ENCODE peak calls at places on chromosomes 1 and 21, in seven cellular contexts. One of them, this sample, is unnamed.

GRCh38 chr1:245458761-245459174 is 304.0 kb downstream of the KIF26B start:
- DNase-seq in Panc1: no peak
- DNase-seq in naive thymus-derived CD4-positive, alpha-beta T cell: no peak
- DNase-seq in IMR-90: peak; percentile 16
- DNase-seq in pancreas: no peak
- DNase-seq in SJSA1: no peak
- DNase-seq in CD4-positive, CD25-positive, alpha-beta regulatory T cell: no peak
- DNase-seq in this sample: no peak

GRCh38 chr1:213606252-213606820 is 381.4 kb upstream of the PROX1 start:
- DNase-seq in Panc1: no peak
- DNase-seq in CD4-positive, CD25-positive, alpha-beta regulatory T cell: no peak
- DNase-seq in SJSA1: no peak
- DNase-seq in IMR-90: no peak
- DNase-seq in naive thymus-derived CD4-positive, alpha-beta T cell: no peak
- DNase-seq in pancreas: no peak
- DNase-seq in this sample: no peak

GRCh38 chr1:52551476-52552235 is 1.2 kb downstream of the TUT4 start:
- DNase-seq in pancreas: no peak
- DNase-seq in IMR-90: peak; percentile 76
- DNase-seq in naive thymus-derived CD4-positive, alpha-beta T cell: peak; percentile 35
- DNase-seq in CD4-positive, CD25-positive, alpha-beta regulatory T cell: peak; percentile 8
- DNase-seq in Panc1: no peak
- DNase-seq in SJSA1: no peak
- DNase-seq in this sample: no peak

GRCh38 chr1:193104906-193105820 is at the start of gene GLRX2:
- DNase-seq in IMR-90: peak; percentile 85
- DNase-seq in CD4-positive, CD25-positive, alpha-beta regulatory T cell: peak; percentile 51
- DNase-seq in Panc1: peak; percentile 30
- DNase-seq in pancreas: peak; percentile 85
- DNase-seq in naive thymus-derived CD4-positive, alpha-beta T cell: peak; percentile 33
- DNase-seq in SJSA1: peak; percentile 87
- DNase-seq in this sample: peak; percentile 52

GRCh38 chr1:9391620-9392019 is 98.9 kb downstream of the SPSB1 start:
- DNase-seq in naive thymus-derived CD4-positive, alpha-beta T cell: no peak
- DNase-seq in pancreas: no peak
- DNase-seq in IMR-90: no peak
- DNase-seq in Panc1: no peak
- DNase-seq in SJSA1: no peak
- DNase-seq in CD4-positive, CD25-positive, alpha-beta regulatory T cell: no peak
- DNase-seq in this sample: no peak

GRCh38 chr1:10071640-10072039 is 38.9 kb downstream of the UBE4B start:
- DNase-seq in CD4-positive, CD25-positive, alpha-beta regulatory T cell: no peak
- DNase-seq in SJSA1: no peak
- DNase-seq in IMR-90: no peak
- DNase-seq in pancreas: no peak
- DNase-seq in Panc1: no peak
- DNase-seq in naive thymus-derived CD4-positive, alpha-beta T cell: no peak
- DNase-seq in this sample: no peak

GRCh38 chr1:169995993-169996392 is 78.5 kb downstream of the KIFAP3 start:
- DNase-seq in naive thymus-derived CD4-positive, alpha-beta T cell: no peak
- DNase-seq in CD4-positive, CD25-positive, alpha-beta regulatory T cell: no peak
- DNase-seq in pancreas: no peak
- DNase-seq in IMR-90: no peak
- DNase-seq in SJSA1: no peak
- DNase-seq in Panc1: no peak
- DNase-seq in this sample: no peak

GRCh38 chr1:114113801-114114750 is 39.6 kb downstream of the SYT6 start:
- DNase-seq in SJSA1: no peak
- DNase-seq in pancreas: peak; percentile 26
- DNase-seq in Panc1: no peak
- DNase-seq in IMR-90: peak; percentile 6
- DNase-seq in CD4-positive, CD25-positive, alpha-beta regulatory T cell: no peak
- DNase-seq in naive thymus-derived CD4-positive, alpha-beta T cell: no peak
- DNase-seq in this sample: no peak

GRCh38 chr1:47187226-47187925 is 2.5 kb downstream of the PDZK1IP1 start:
- DNase-seq in IMR-90: no peak
- DNase-seq in naive thymus-derived CD4-positive, alpha-beta T cell: no peak
- DNase-seq in SJSA1: peak; percentile 33
- DNase-seq in CD4-positive, CD25-positive, alpha-beta regulatory T cell: no peak
- DNase-seq in pancreas: no peak
- DNase-seq in Panc1: no peak
- DNase-seq in this sample: no peak

DNA sequence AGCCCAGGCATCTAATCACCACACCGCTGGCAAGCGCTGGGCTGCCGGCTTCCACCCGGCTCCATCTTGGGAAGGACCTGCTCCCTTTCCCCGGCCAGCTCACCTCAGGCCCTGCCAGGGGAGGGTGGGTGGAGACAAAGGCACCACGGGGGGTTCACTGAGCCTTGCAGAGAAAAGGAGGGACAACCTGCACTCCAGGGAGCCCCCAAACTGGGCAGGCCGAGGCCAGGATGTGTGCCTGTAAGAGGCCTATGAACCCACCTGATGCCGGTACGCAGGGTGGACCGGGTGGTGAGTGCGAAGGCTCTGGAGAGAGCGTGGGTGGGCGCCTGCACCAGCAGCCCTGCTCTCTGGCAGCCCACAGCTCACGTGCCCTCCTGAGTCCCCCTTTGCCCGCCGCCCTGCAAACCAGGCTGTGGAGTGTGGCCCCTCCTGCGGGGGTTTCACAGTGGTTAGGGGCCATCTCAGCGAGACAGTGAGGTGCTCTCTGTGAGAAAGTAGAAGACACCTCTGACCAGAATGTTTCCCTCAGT is 22.2 kb downstream of the RHBG start:
- DNase-seq in IMR-90: no peak
- DNase-seq in Panc1: no peak
- DNase-seq in CD4-positive, CD25-positive, alpha-beta regulatory T cell: no peak
- DNase-seq in pancreas: no peak
- DNase-seq in naive thymus-derived CD4-positive, alpha-beta T cell: no peak
- DNase-seq in SJSA1: no peak
- DNase-seq in this sample: no peak
- H3K27me3 ChIP-seq in IMR-90: peaks cover 87% of the 10 kb centered on the region
- H3K27me3 ChIP-seq in Panc1: no peaks in the 10 kb centered on the region
- H3K27me3 ChIP-seq in CD4-positive, CD25-positive, alpha-beta regulatory T cell: peaks cover 3% of the 10 kb centered on the region
- H3K27me3 ChIP-seq in pancreas: no peaks in the 10 kb centered on the region
- H3K27me3 ChIP-seq in naive thymus-derived CD4-positive, alpha-beta T cell: no peaks in the 10 kb centered on the region
- H3K27me3 ChIP-seq in SJSA1: peaks cover 35% of the 10 kb centered on the region
- H3K27me3 ChIP-seq in this sample: peaks cover 69% of the 10 kb centered on the region

GRCh38 chr1:76961181-76961580 is 93.9 kb downstream of the ST6GALNAC5 start:
- DNase-seq in Panc1: no peak
- DNase-seq in SJSA1: no peak
- DNase-seq in naive thymus-derived CD4-positive, alpha-beta T cell: no peak
- DNase-seq in pancreas: no peak
- DNase-seq in CD4-positive, CD25-positive, alpha-beta regulatory T cell: no peak
- DNase-seq in IMR-90: peak; percentile 33
- DNase-seq in this sample: no peak
- H3K27me3 ChIP-seq in Panc1: no peaks in the 10 kb centered on the region
- H3K27me3 ChIP-seq in SJSA1: no peaks in the 10 kb centered on the region
- H3K27me3 ChIP-seq in naive thymus-derived CD4-positive, alpha-beta T cell: no peaks in the 10 kb centered on the region
- H3K27me3 ChIP-seq in pancreas: no peaks in the 10 kb centered on the region
- H3K27me3 ChIP-seq in CD4-positive, CD25-positive, alpha-beta regulatory T cell: no peaks in the 10 kb centered on the region
- H3K27me3 ChIP-seq in IMR-90: no peaks in the 10 kb centered on the region
- H3K27me3 ChIP-seq in this sample: no peaks in the 10 kb centered on the region

GRCh38 chr1:7375781-7376660 is 395.1 kb upstream of the VAMP3 start:
- DNase-seq in SJSA1: peak; percentile 14
- DNase-seq in pancreas: no peak
- DNase-seq in CD4-positive, CD25-positive, alpha-beta regulatory T cell: no peak
- DNase-seq in IMR-90: no peak
- DNase-seq in naive thymus-derived CD4-positive, alpha-beta T cell: no peak
- DNase-seq in Panc1: no peak
- DNase-seq in this sample: no peak

GRCh38 chr1:7373936-7374760 is 396.9 kb upstream of the VAMP3 start:
- DNase-seq in pancreas: peak; percentile 1
- DNase-seq in CD4-positive, CD25-positive, alpha-beta regulatory T cell: no peak
- DNase-seq in Panc1: no peak
- DNase-seq in naive thymus-derived CD4-positive, alpha-beta T cell: no peak
- DNase-seq in SJSA1: peak; percentile 27
- DNase-seq in IMR-90: peak; percentile 15
- DNase-seq in this sample: no peak

GRCh38 chr1:7375329-7375728 is 395.8 kb upstream of the VAMP3 start:
- DNase-seq in SJSA1: peak; percentile 34
- DNase-seq in naive thymus-derived CD4-positive, alpha-beta T cell: no peak
- DNase-seq in CD4-positive, CD25-positive, alpha-beta regulatory T cell: no peak
- DNase-seq in pancreas: no peak
- DNase-seq in IMR-90: no peak
- DNase-seq in Panc1: no peak
- DNase-seq in this sample: no peak

GRCh38 chr1:7373251-7373650 is 397.8 kb upstream of the VAMP3 start:
- DNase-seq in SJSA1: no peak
- DNase-seq in CD4-positive, CD25-positive, alpha-beta regulatory T cell: no peak
- DNase-seq in IMR-90: no peak
- DNase-seq in naive thymus-derived CD4-positive, alpha-beta T cell: no peak
- DNase-seq in pancreas: no peak
- DNase-seq in Panc1: no peak
- DNase-seq in this sample: no peak

DNA sequence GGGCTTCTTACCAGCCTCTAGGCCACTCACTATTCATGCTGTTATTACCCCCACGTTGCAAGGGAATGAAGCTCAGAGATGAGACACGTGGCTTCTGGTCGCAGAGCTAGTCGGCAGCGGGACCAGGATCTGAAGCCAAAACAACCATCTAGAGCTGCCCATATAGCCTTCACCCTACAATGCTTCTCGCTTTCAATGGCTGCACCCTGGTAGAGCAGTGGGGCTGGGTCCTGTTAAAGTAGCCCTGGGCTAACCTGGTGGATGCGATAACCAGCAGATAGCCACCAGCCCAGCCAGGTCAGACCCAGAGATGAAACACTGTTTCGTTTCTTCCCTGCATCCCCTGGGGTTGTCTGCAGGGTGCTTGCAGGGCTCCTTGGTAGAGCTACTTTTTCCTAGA is 396.3 kb upstream of the VAMP3 start:
- DNase-seq in CD4-positive, CD25-positive, alpha-beta regulatory T cell: no peak
- DNase-seq in Panc1: no peak
- DNase-seq in naive thymus-derived CD4-positive, alpha-beta T cell: no peak
- DNase-seq in pancreas: no peak
- DNase-seq in SJSA1: peak; percentile 22
- DNase-seq in IMR-90: no peak
- DNase-seq in this sample: no peak
- H3K27me3 ChIP-seq in CD4-positive, CD25-positive, alpha-beta regulatory T cell: peaks cover 2% of the 10 kb centered on the region
- H3K27me3 ChIP-seq in Panc1: no peaks in the 10 kb centered on the region
- H3K27me3 ChIP-seq in naive thymus-derived CD4-positive, alpha-beta T cell: no peaks in the 10 kb centered on the region
- H3K27me3 ChIP-seq in pancreas: no peaks in the 10 kb centered on the region
- H3K27me3 ChIP-seq in SJSA1: no peaks in the 10 kb centered on the region
- H3K27me3 ChIP-seq in IMR-90: no peaks in the 10 kb centered on the region
- H3K27me3 ChIP-seq in this sample: no peaks in the 10 kb centered on the region

GRCh38 chr1:60832372-60832771 is 250.0 kb upstream of the NFIA start:
- DNase-seq in IMR-90: no peak
- DNase-seq in SJSA1: no peak
- DNase-seq in naive thymus-derived CD4-positive, alpha-beta T cell: no peak
- DNase-seq in Panc1: no peak
- DNase-seq in pancreas: no peak
- DNase-seq in CD4-positive, CD25-positive, alpha-beta regulatory T cell: no peak
- DNase-seq in this sample: no peak

GRCh38 chr1:60833173-60833572 is 249.2 kb upstream of the NFIA start:
- DNase-seq in SJSA1: no peak
- DNase-seq in pancreas: no peak
- DNase-seq in naive thymus-derived CD4-positive, alpha-beta T cell: no peak
- DNase-seq in CD4-positive, CD25-positive, alpha-beta regulatory T cell: no peak
- DNase-seq in Panc1: no peak
- DNase-seq in IMR-90: no peak
- DNase-seq in this sample: no peak

GRCh38 chr1:60835649-60836048 is 246.7 kb upstream of the NFIA start:
- DNase-seq in pancreas: no peak
- DNase-seq in naive thymus-derived CD4-positive, alpha-beta T cell: no peak
- DNase-seq in SJSA1: no peak
- DNase-seq in Panc1: no peak
- DNase-seq in CD4-positive, CD25-positive, alpha-beta regulatory T cell: no peak
- DNase-seq in IMR-90: no peak
- DNase-seq in this sample: no peak

GRCh38 chr1:60828944-60829343 is 253.4 kb upstream of the NFIA start:
- DNase-seq in Panc1: no peak
- DNase-seq in CD4-positive, CD25-positive, alpha-beta regulatory T cell: no peak
- DNase-seq in SJSA1: no peak
- DNase-seq in IMR-90: no peak
- DNase-seq in naive thymus-derived CD4-positive, alpha-beta T cell: no peak
- DNase-seq in pancreas: no peak
- DNase-seq in this sample: no peak

GRCh38 chr1:60831780-60832179 is 250.6 kb upstream of the NFIA start:
- DNase-seq in IMR-90: no peak
- DNase-seq in CD4-positive, CD25-positive, alpha-beta regulatory T cell: no peak
- DNase-seq in pancreas: no peak
- DNase-seq in Panc1: no peak
- DNase-seq in SJSA1: no peak
- DNase-seq in naive thymus-derived CD4-positive, alpha-beta T cell: no peak
- DNase-seq in this sample: no peak
- H3K27me3 ChIP-seq in IMR-90: no peaks in the 10 kb centered on the region
- H3K27me3 ChIP-seq in CD4-positive, CD25-positive, alpha-beta regulatory T cell: peaks cover 1% of the 10 kb centered on the region
- H3K27me3 ChIP-seq in pancreas: no peaks in the 10 kb centered on the region
- H3K27me3 ChIP-seq in Panc1: peaks cover 12% of the 10 kb centered on the region
- H3K27me3 ChIP-seq in SJSA1: no peaks in the 10 kb centered on the region
- H3K27me3 ChIP-seq in naive thymus-derived CD4-positive, alpha-beta T cell: no peaks in the 10 kb centered on the region
- H3K27me3 ChIP-seq in this sample: no peaks in the 10 kb centered on the region

GRCh38 chr1:148308832-148309458 is 156.9 kb upstream of the NBPF11 start:
- DNase-seq in naive thymus-derived CD4-positive, alpha-beta T cell: no peak
- DNase-seq in CD4-positive, CD25-positive, alpha-beta regulatory T cell: no peak
- DNase-seq in pancreas: no peak
- DNase-seq in SJSA1: no peak
- DNase-seq in Panc1: no peak
- DNase-seq in IMR-90: no peak
- DNase-seq in this sample: no peak
- H3K27me3 ChIP-seq in naive thymus-derived CD4-positive, alpha-beta T cell: peaks cover 4% of the 10 kb centered on the region
- H3K27me3 ChIP-seq in CD4-positive, CD25-positive, alpha-beta regulatory T cell: peaks cover 47% of the 10 kb centered on the region
- H3K27me3 ChIP-seq in pancreas: peaks cover 9% of the 10 kb centered on the region
- H3K27me3 ChIP-seq in SJSA1: no peaks in the 10 kb centered on the region
- H3K27me3 ChIP-seq in Panc1: no peaks in the 10 kb centered on the region
- H3K27me3 ChIP-seq in IMR-90: peaks cover 28% of the 10 kb centered on the region
- H3K27me3 ChIP-seq in this sample: peaks cover 41% of the 10 kb centered on the region

GRCh38 chr21:32949701-32950100 is 76.0 kb upstream of the OLIG2 start:
- DNase-seq in naive thymus-derived CD4-positive, alpha-beta T cell: no peak
- DNase-seq in CD4-positive, CD25-positive, alpha-beta regulatory T cell: no peak
- DNase-seq in pancreas: no peak
- DNase-seq in Panc1: no peak
- DNase-seq in SJSA1: no peak
- DNase-seq in IMR-90: no peak
- DNase-seq in this sample: no peak
- H3K27me3 ChIP-seq in naive thymus-derived CD4-positive, alpha-beta T cell: no peaks in the 10 kb centered on the region
- H3K27me3 ChIP-seq in CD4-positive, CD25-positive, alpha-beta regulatory T cell: peaks cover 9% of the 10 kb centered on the region
- H3K27me3 ChIP-seq in pancreas: no peaks in the 10 kb centered on the region
- H3K27me3 ChIP-seq in Panc1: peaks cover 18% of the 10 kb centered on the region
- H3K27me3 ChIP-seq in SJSA1: peaks cover 47% of the 10 kb centered on the region
- H3K27me3 ChIP-seq in IMR-90: peaks cover 23% of the 10 kb centered on the region
- H3K27me3 ChIP-seq in this sample: peaks cover 25% of the 10 kb centered on the region

GRCh38 chr1:93600663-93601062 is 81.0 kb downstream of the BCAR3 start:
- DNase-seq in CD4-positive, CD25-positive, alpha-beta regulatory T cell: no peak
- DNase-seq in naive thymus-derived CD4-positive, alpha-beta T cell: no peak
- DNase-seq in Panc1: no peak
- DNase-seq in IMR-90: no peak
- DNase-seq in pancreas: peak; percentile 40
- DNase-seq in SJSA1: no peak
- DNase-seq in this sample: no peak
- H3K27me3 ChIP-seq in CD4-positive, CD25-positive, alpha-beta regulatory T cell: no peaks in the 10 kb centered on the region
- H3K27me3 ChIP-seq in naive thymus-derived CD4-positive, alpha-beta T cell: no peaks in the 10 kb centered on the region
- H3K27me3 ChIP-seq in Panc1: no peaks in the 10 kb centered on the region
- H3K27me3 ChIP-seq in IMR-90: no peaks in the 10 kb centered on the region
- H3K27me3 ChIP-seq in pancreas: no peaks in the 10 kb centered on the region
- H3K27me3 ChIP-seq in SJSA1: no peaks in the 10 kb centered on the region
- H3K27me3 ChIP-seq in this sample: no peaks in the 10 kb centered on the region

DNA sequence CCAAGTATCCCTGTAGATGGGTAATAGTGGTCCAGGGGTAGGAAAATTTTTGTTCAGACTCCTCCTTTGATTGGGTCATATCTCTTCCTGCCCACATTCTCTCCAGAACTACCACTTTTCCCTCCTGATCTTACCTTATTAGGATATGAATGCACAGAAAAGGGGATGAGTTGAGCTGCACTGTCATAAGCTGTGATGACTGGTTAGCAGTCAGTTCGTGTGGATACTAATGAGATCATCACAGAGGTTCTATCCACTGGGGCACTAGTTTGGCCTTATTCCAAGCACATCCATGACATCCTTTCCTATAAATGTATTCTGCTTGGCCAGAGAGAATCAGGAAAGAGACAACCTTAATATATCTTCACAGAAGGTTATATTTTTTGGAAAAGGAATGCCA is 22.1 kb upstream of the TBX15 start:
- DNase-seq in naive thymus-derived CD4-positive, alpha-beta T cell: no peak
- DNase-seq in Panc1: no peak
- DNase-seq in CD4-positive, CD25-positive, alpha-beta regulatory T cell: no peak
- DNase-seq in pancreas: no peak
- DNase-seq in SJSA1: no peak
- DNase-seq in IMR-90: peak; percentile 4
- DNase-seq in this sample: no peak
- H3K27me3 ChIP-seq in naive thymus-derived CD4-positive, alpha-beta T cell: no peaks in the 10 kb centered on the region
- H3K27me3 ChIP-seq in Panc1: no peaks in the 10 kb centered on the region
- H3K27me3 ChIP-seq in CD4-positive, CD25-positive, alpha-beta regulatory T cell: peaks cover 25% of the 10 kb centered on the region
- H3K27me3 ChIP-seq in pancreas: peaks cover 19% of the 10 kb centered on the region
- H3K27me3 ChIP-seq in SJSA1: no peaks in the 10 kb centered on the region
- H3K27me3 ChIP-seq in IMR-90: peaks cover 45% of the 10 kb centered on the region
- H3K27me3 ChIP-seq in this sample: peaks cover 42% of the 10 kb centered on the region